ENCODE peak calls at places on chromosome 4, in four cellular contexts. One of them, this sample, is unnamed.

GRCh38 chr4:109786846-109787245 is 15.0 kb downstream of the CFI start:
- DNase-seq in HepG2: no peak
- DNase-seq in SK-N-SH: no peak
- DNase-seq in HCT116: no peak
- DNase-seq in this sample: no peak

GRCh38 chr4:7828011-7828720 is 111.5 kb downstream of the AFAP1 start:
- DNase-seq in HepG2: no peak
- DNase-seq in SK-N-SH: peak
- DNase-seq in HCT116: no peak
- DNase-seq in this sample: no peak

GRCh38 chr4:119310826-119311225 is 11.1 kb downstream of the FABP2 start:
- DNase-seq in HCT116: no peak
- DNase-seq in HepG2: no peak
- DNase-seq in SK-N-SH: no peak
- DNase-seq in this sample: no peak

GRCh38 chr4:40000711-40001110 is 23.0 kb upstream of the PDS5A start:
- DNase-seq in SK-N-SH: no peak
- DNase-seq in HepG2: no peak
- DNase-seq in HCT116: no peak
- DNase-seq in this sample: no peak

GRCh38 chr4:128818442-128818841 is 8.9 kb downstream of the JADE1 start:
- DNase-seq in HepG2: no peak
- DNase-seq in SK-N-SH: no peak
- DNase-seq in HCT116: no peak
- DNase-seq in this sample: no peak

GRCh38 chr4:55736605-55737183 is 82.9 kb upstream of the EXOC1L start:
- DNase-seq in HepG2: no peak
- DNase-seq in HCT116: peak
- DNase-seq in SK-N-SH: peak
- DNase-seq in this sample: peak

GRCh38 chr4:168385142-168385490 is 66.6 kb upstream of the DDX60 start:
- DNase-seq in HCT116: no peak
- DNase-seq in HepG2: no peak
- DNase-seq in SK-N-SH: no peak
- DNase-seq in this sample: no peak

GRCh38 chr4:54942735-54943134 is 182.7 kb downstream of the KDR start:
- DNase-seq in HepG2: no peak
- DNase-seq in SK-N-SH: no peak
- DNase-seq in HCT116: no peak
- DNase-seq in this sample: no peak

GRCh38 chr4:17286737-17287460 is 225.0 kb downstream of the QDPR start:
- DNase-seq in HCT116: no peak
- DNase-seq in SK-N-SH: no peak
- DNase-seq in HepG2: no peak
- DNase-seq in this sample: no peak

GRCh38 chr4:102466298-102466697 is 34.9 kb upstream of the NFKB1 start:
- DNase-seq in SK-N-SH: no peak
- DNase-seq in HCT116: no peak
- DNase-seq in HepG2: no peak
- DNase-seq in this sample: no peak

GRCh38 chr4:77994194-77994721 is 62.9 kb upstream of the FRAS1 start:
- DNase-seq in SK-N-SH: peak
- DNase-seq in HepG2: peak
- DNase-seq in HCT116: peak
- DNase-seq in this sample: peak

GRCh38 chr4:54837576-54838140 is 179.9 kb downstream of the KIT start:
- DNase-seq in HCT116: no peak
- DNase-seq in HepG2: no peak
- DNase-seq in SK-N-SH: no peak
- DNase-seq in this sample: no peak

GRCh38 chr4:73679836-73680235 is 59.6 kb upstream of the RASSF6 start:
- DNase-seq in SK-N-SH: no peak
- DNase-seq in HCT116: no peak
- DNase-seq in HepG2: no peak
- DNase-seq in this sample: no peak

GRCh38 chr4:74097631-74098550 is 1.1 kb downstream of the CXCL2 start:
- DNase-seq in HepG2: no peak
- DNase-seq in HCT116: no peak
- DNase-seq in SK-N-SH: no peak
- DNase-seq in this sample: no peak

GRCh38 chr4:151489462-151490203 is 80.7 kb downstream of the FHIP1A start:
- DNase-seq in HepG2: peak
- DNase-seq in SK-N-SH: no peak
- DNase-seq in HCT116: no peak
- DNase-seq in this sample: no peak

GRCh38 chr4:137200322-137200721 is 332.0 kb downstream of the PCDH18 start:
- DNase-seq in HepG2: no peak
- DNase-seq in HCT116: no peak
- DNase-seq in SK-N-SH: peak
- DNase-seq in this sample: no peak

GRCh38 chr4:183287677-183288076 is 32.4 kb downstream of the CLDN22 start:
- DNase-seq in SK-N-SH: no peak
- DNase-seq in HepG2: no peak
- DNase-seq in HCT116: no peak
- DNase-seq in this sample: no peak

GRCh38 chr4:107870916-107871786 is 46.4 kb downstream of the SGMS2 start:
- DNase-seq in HCT116: no peak
- DNase-seq in SK-N-SH: no peak
- DNase-seq in HepG2: peak
- DNase-seq in this sample: no peak

GRCh38 chr4:126238010-126238409 is 923.3 kb downstream of the FAT4 start:
- DNase-seq in HCT116: no peak
- DNase-seq in SK-N-SH: no peak
- DNase-seq in HepG2: no peak
- DNase-seq in this sample: no peak

GRCh38 chr4:48133668-48134444 is at the start of gene TXK:
- DNase-seq in SK-N-SH: no peak
- DNase-seq in HepG2: no peak
- DNase-seq in HCT116: no peak
- DNase-seq in this sample: no peak

GRCh38 chr4:76699911-76700310 is 198.0 kb downstream of the SOWAHB start:
- DNase-seq in HCT116: no peak
- DNase-seq in HepG2: no peak
- DNase-seq in SK-N-SH: no peak
- DNase-seq in this sample: no peak

GRCh38 chr4:48706741-48707140 is 73.3 kb downstream of the FRYL start:
- DNase-seq in HepG2: peak
- DNase-seq in SK-N-SH: no peak
- DNase-seq in HCT116: no peak
- DNase-seq in this sample: no peak

GRCh38 chr4:3010998-3011397 is 47.6 kb downstream of the GRK4 start:
- DNase-seq in SK-N-SH: no peak
- DNase-seq in HepG2: no peak
- DNase-seq in HCT116: no peak
- DNase-seq in this sample: no peak

GRCh38 chr4:140244328-140244727 is 90.3 kb upstream of the MAML3 start:
- DNase-seq in SK-N-SH: no peak
- DNase-seq in HepG2: no peak
- DNase-seq in HCT116: no peak
- DNase-seq in this sample: no peak

GRCh38 chr4:174216935-174217272 is 66.6 kb downstream of the FBXO8 start:
- DNase-seq in HepG2: no peak
- DNase-seq in SK-N-SH: no peak
- DNase-seq in HCT116: no peak
- DNase-seq in this sample: no peak

GRCh38 chr4:47705326-47705981 is 132.4 kb downstream of the CORIN start:
- DNase-seq in HepG2: peak
- DNase-seq in HCT116: no peak
- DNase-seq in SK-N-SH: peak
- DNase-seq in this sample: peak

GRCh38 chr4:170001688-170002267 is 24.4 kb downstream of the MFAP3L start:
- DNase-seq in HepG2: no peak
- DNase-seq in SK-N-SH: peak
- DNase-seq in HCT116: no peak
- DNase-seq in this sample: no peak

GRCh38 chr4:95478679-95479078 is 70.1 kb downstream of the UNC5C start:
- DNase-seq in HepG2: no peak
- DNase-seq in HCT116: no peak
- DNase-seq in SK-N-SH: no peak
- DNase-seq in this sample: no peak

GRCh38 chr4:7922466-7922865 is 17.2 kb downstream of the AFAP1 start:
- DNase-seq in HCT116: no peak
- DNase-seq in SK-N-SH: no peak
- DNase-seq in HepG2: no peak
- DNase-seq in this sample: no peak

GRCh38 chr4:23877758-23878229 is 12.1 kb downstream of the PPARGC1A start:
- DNase-seq in SK-N-SH: no peak
- DNase-seq in HCT116: no peak
- DNase-seq in HepG2: peak
- DNase-seq in this sample: no peak

GRCh38 chr4:15118281-15118680 is 116.0 kb downstream of the CPEB2 start:
- DNase-seq in SK-N-SH: no peak
- DNase-seq in HepG2: peak
- DNase-seq in HCT116: no peak
- DNase-seq in this sample: no peak

DNA sequence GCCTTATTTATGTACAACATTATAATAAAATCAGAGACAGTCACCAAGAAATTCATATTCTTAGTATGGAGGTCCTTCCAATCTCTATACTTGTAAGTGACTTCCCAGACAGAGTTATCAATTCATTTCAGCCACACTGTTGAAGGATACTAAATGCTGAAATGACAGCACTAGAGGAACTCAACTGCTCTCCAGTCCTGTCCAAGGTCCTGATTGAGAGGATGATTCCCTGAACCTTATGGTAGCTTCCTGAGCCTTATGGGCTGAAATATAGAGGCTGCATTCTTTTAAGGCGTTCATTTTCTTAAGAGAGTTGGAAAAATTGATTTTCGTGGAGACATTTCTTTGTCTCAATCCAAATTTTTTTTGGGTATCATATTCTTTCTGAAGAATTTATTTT is 205.9 kb downstream of the TLL1 start:
- DNase-seq in HepG2: no peak
- DNase-seq in HCT116: no peak
- DNase-seq in SK-N-SH: no peak
- DNase-seq in this sample: no peak
- TF ChIP-seq ELF1 in HepG2: no peak
- TF ChIP-seq ELF1 in HCT116: no peak
- TF ChIP-seq ELF1 in SK-N-SH: no peak
- TF ChIP-seq ELF1 in this sample: no peak

DNA sequence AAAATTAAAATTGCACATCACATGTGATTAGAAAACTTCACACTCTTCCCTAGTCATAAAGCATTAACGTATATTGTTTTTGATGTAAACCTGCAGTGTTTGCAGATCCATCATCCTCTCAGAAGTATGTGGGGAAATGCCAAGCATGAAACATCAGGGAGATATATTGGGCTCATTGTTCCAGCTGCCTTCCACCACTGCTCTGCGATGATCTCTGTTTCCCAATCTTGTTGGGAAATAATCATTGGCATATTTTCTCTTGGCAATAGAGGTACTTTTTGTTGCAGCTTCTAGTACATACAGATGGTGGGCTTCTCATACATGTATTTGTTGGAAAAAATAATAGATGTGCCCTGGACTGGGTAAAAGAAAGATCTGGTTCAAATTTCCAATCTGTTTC is 466.3 kb upstream of the HS3ST1 start:
- DNase-seq in HepG2: no peak
- DNase-seq in HCT116: no peak
- DNase-seq in SK-N-SH: no peak
- DNase-seq in this sample: no peak
- TF ChIP-seq ELF1 in HepG2: no peak
- TF ChIP-seq ELF1 in HCT116: no peak
- TF ChIP-seq ELF1 in SK-N-SH: no peak
- TF ChIP-seq ELF1 in this sample: no peak

GRCh38 chr4:211033-211511 is 86.8 kb downstream of the ZNF718 start:
- DNase-seq in HCT116: no peak
- DNase-seq in SK-N-SH: no peak
- DNase-seq in HepG2: no peak
- DNase-seq in this sample: no peak
- TF ChIP-seq ELF1 in HCT116: no peak
- TF ChIP-seq ELF1 in SK-N-SH: no peak
- TF ChIP-seq ELF1 in HepG2: no peak
- TF ChIP-seq ELF1 in this sample: no peak

DNA sequence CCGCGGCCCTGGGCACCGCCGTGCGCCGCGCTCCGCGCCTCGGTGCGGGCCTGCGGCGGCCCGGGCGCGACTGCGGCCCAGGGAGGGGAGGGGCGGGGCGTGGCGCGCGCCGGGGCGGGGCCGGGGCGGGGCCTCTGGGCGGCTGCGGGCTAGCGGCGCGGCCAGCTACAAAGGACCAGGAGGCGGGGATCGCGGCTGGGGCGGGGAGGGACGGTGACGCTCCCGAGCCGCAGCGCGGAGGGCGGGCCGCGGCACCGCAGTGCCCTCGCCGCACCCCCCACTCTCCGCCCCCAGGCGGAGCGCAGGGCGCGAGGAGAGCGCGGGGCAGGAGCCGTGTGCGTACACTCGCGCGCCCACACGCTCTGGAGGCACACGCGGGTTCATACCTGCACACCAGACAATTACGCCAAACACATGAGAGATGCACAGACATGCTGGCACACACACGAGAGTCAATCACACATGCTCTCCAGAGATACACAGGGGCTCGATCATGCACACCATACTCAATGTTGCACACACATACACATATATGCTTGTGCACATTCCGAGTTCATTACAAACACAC is at the start of gene CRMP1:
- DNase-seq in HCT116: no peak
- DNase-seq in HepG2: no peak
- DNase-seq in SK-N-SH: peak
- DNase-seq in this sample: no peak
- TF ChIP-seq ELF1 in HCT116: no peak
- TF ChIP-seq ELF1 in HepG2: no peak
- TF ChIP-seq ELF1 in SK-N-SH: no peak
- TF ChIP-seq ELF1 in this sample: no peak

DNA sequence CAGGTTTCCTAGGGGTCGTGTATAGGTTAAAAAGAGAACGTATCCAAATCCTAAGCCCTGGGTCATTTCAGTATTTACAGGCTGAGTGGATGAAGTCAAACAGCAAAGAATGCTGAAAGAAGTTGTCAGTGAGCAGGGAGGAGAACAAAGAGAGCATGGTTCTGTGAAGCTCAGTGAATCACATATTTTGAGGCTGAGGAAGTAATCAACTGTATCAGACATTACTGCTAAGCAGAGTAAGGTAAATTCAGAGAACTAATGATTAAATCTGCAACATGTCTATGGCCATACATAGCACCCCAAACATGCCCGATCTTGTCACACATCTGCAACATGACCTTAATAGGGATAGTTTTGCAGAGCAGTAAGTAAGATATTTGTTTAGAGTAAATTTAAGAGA is 1130.3 kb downstream of the RAPGEF2 start:
- DNase-seq in SK-N-SH: no peak
- DNase-seq in HepG2: no peak
- DNase-seq in HCT116: no peak
- DNase-seq in this sample: no peak
- TF ChIP-seq ELF1 in SK-N-SH: no peak
- TF ChIP-seq ELF1 in HepG2: no peak
- TF ChIP-seq ELF1 in HCT116: no peak
- TF ChIP-seq ELF1 in this sample: no peak

This sample was measured in K562.